ENCODE peak calls at places on chromosomes 6 and 20, in ten cellular contexts. J, Q, I, M, W, Y, H, G, A and E are unnamed samples.

GRCh38 chr6:44841829-44842228 is 454.3 kb downstream of the CDC5L start:
- DNase-seq in Y (no peak), H (no peak), M (no peak), I (no peak), W (no peak), A (no peak), G (no peak), J (no peak), Q (no peak), E (no peak)

GRCh38 chr6:144285798-144286502 is 815 bp downstream of the UTRN start:
- DNase-seq in I (peak), Y (peak), Q (peak), G (peak), W (peak), J (peak), M (peak), A (peak), H (peak), E (peak)

GRCh38 chr20:23637282-23638221 is at the start of gene CST3:
- DNase-seq in W (peak), G (peak), M (peak), Y (peak), J (peak), A (peak), Q (peak), H (peak), I (peak), E (peak)

GRCh38 chr20:34629904-34630303 is 47.0 kb downstream of the PIGU start:
- DNase-seq in J (no peak), G (no peak), A (no peak), Q (no peak), H (no peak), I (no peak), M (no peak), W (no peak), Y (no peak), E (no peak)

GRCh38 chr20:13200767-13201500 is 20.1 kb upstream of the ISM1 start:
- DNase-seq in Q (no peak), A (no peak), Y (no peak), W (no peak), M (no peak), G (no peak), I (no peak), J (no peak), H (no peak), E (no peak)

GRCh38 chr20:34713194-34713943 is 9.2 kb downstream of the TP53INP2 start:
- DNase-seq in M (peak), I (no peak), H (no peak), J (peak), Y (peak), Q (no peak), G (peak), W (no peak), A (no peak), E (no peak)

GRCh38 chr6:13765570-13765969 is 48.8 kb downstream of the MCUR1 start:
- DNase-seq in H (no peak), Q (no peak), I (no peak), J (peak), A (no peak), Y (no peak), W (no peak), G (no peak), M (no peak), E (no peak)

GRCh38 chr20:1998715-1999114 is 4.9 kb upstream of the PDYN start:
- DNase-seq in H (no peak), J (no peak), A (no peak), I (no peak), Q (no peak), Y (no peak), M (no peak), G (no peak), W (no peak), E (no peak)

GRCh38 chr6:28489366-28490190 is 26.0 kb downstream of the GPX6 start:
- DNase-seq in W (peak), G (peak), A (no peak), I (peak), Y (peak), H (peak), M (no peak), J (peak), Q (peak), E (no peak)

GRCh38 chr20:63497946-63498935 is 642 bp downstream of the EEF1A2 start:
- DNase-seq in W (peak), I (no peak), J (peak), Y (peak), G (no peak), H (peak), Q (peak), A (peak), M (peak), E (no peak)

GRCh38 chr20:22379472-22379871 is 204.9 kb downstream of the FOXA2 start:
- DNase-seq in Y (no peak), M (no peak), W (peak), J (no peak), Q (no peak), G (no peak), I (no peak), A (no peak), H (no peak), E (no peak)

GRCh38 chr6:125549202-125549884 is 200.1 kb upstream of the HEY2 start:
- DNase-seq in M (no peak), H (no peak), Q (no peak), I (no peak), A (no peak), G (no peak), Y (no peak), J (no peak), W (no peak), E (no peak)

GRCh38 chr6:117232191-117232590 is 33.2 kb upstream of the VGLL2 start:
- DNase-seq in J (no peak), A (no peak), I (no peak), Q (no peak), Y (no peak), H (no peak), W (no peak), G (no peak), M (no peak), E (no peak)

GRCh38 chr6:48615041-48615440 is 504.0 kb upstream of the PTCHD4 start:
- DNase-seq in I (no peak), Q (no peak), J (peak), H (no peak), W (no peak), M (no peak), G (no peak), A (no peak), Y (no peak), E (no peak)

GRCh38 chr20:41348430-41349172 is 8.0 kb downstream of the LPIN3 start:
- DNase-seq in H (no peak), M (no peak), Y (no peak), W (no peak), I (no peak), G (no peak), A (no peak), J (no peak), Q (no peak), E (no peak)

GRCh38 chr6:3913077-3913957 is 64.1 kb downstream of the FAM50B start:
- DNase-seq in J (peak), A (no peak), H (peak), G (peak), M (peak), Y (no peak), Q (no peak), W (peak), I (peak), E (peak)

GRCh38 chr20:1569417-1569861 is 11.9 kb upstream of the SIRPD start:
- DNase-seq in J (peak), A (no peak), Y (no peak), W (no peak), H (peak), I (no peak), Q (no peak), M (peak), G (no peak), E (peak)

GRCh38 chr6:127924440-127924839 is 23.6 kb upstream of the THEMIS start:
- DNase-seq in Y (no peak), A (no peak), J (peak), I (no peak), H (no peak), M (no peak), Q (no peak), W (no peak), G (no peak), E (no peak)

GRCh38 chr6:135162678-135163439 is 18.2 kb upstream of the MYB start:
- DNase-seq in G (peak), W (peak), Q (no peak), H (peak), J (no peak), I (peak), M (no peak), Y (peak), A (no peak), E (no peak)

GRCh38 chr6:159590794-159591193 is 102.2 kb downstream of the SOD2 start:
- DNase-seq in I (no peak), Q (no peak), Y (no peak), J (no peak), M (no peak), G (no peak), H (no peak), W (no peak), A (no peak), E (no peak)

GRCh38 chr6:159594106-159594749 is 98.8 kb downstream of the SOD2 start:
- DNase-seq in W (no peak), J (peak), I (no peak), Q (no peak), M (no peak), A (no peak), G (peak), H (no peak), Y (no peak), E (no peak)

GRCh38 chr6:159595173-159595572 is 97.9 kb downstream of the SOD2 start:
- DNase-seq in I (no peak), M (no peak), W (no peak), A (no peak), G (peak), H (no peak), Y (no peak), Q (no peak), J (peak), E (no peak)

DNA sequence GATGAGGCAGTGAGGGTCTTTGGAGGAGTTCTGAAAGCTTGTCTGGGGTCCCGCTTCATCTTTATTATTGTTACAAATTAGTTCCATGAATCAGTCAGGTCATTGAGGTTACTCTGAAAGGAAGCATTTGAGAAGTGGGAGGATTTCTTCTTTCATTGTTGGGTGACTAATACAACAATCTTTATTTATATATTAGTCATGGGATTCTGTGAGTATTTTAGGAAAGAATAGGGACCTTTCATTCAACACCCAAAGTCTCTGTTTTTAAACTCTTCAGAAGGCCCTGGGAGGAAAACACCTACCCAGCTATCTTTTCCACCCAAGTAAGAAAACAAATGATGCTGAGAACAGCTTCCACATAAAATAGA is 98.3 kb downstream of the SOD2 start:
- DNase-seq in A (no peak), Y (no peak), Q (no peak), H (no peak), M (no peak), W (no peak), J (peak), G (peak), I (no peak), E (no peak)
- H3K4me3 ChIP-seq in A (no peak), Y (no peak), Q (no peak), H (no peak), M (no peak), W (no peak), J (no peak), G (no peak), I (no peak), E (no peak)

GRCh38 chr20:45892049-45892816 is 1.1 kb downstream of the CTSA start:
- DNase-seq in H (peak), M (peak), G (peak), Q (no peak), J (peak), Y (peak), W (no peak), A (no peak), I (peak), E (no peak)

GRCh38 chr20:45890997-45891983 is at the start of the genes CTSA and NEURL2:
- DNase-seq in Y (peak), W (peak), G (peak), H (peak), I (peak), Q (peak), J (peak), A (peak), M (peak), E (peak)

GRCh38 chr20:45892828-45893500 is 1.8 kb downstream of the CTSA start:
- DNase-seq in I (peak), Q (no peak), G (no peak), J (no peak), W (no peak), H (no peak), M (no peak), A (no peak), Y (no peak), E (no peak)

GRCh38 chr20:45888681-45889080 is 1.3 kb upstream of the SPATA25 start:
- DNase-seq in J (no peak), Q (no peak), G (no peak), Y (no peak), M (no peak), A (peak), I (no peak), W (no peak), H (no peak), E (no peak)

DNA sequence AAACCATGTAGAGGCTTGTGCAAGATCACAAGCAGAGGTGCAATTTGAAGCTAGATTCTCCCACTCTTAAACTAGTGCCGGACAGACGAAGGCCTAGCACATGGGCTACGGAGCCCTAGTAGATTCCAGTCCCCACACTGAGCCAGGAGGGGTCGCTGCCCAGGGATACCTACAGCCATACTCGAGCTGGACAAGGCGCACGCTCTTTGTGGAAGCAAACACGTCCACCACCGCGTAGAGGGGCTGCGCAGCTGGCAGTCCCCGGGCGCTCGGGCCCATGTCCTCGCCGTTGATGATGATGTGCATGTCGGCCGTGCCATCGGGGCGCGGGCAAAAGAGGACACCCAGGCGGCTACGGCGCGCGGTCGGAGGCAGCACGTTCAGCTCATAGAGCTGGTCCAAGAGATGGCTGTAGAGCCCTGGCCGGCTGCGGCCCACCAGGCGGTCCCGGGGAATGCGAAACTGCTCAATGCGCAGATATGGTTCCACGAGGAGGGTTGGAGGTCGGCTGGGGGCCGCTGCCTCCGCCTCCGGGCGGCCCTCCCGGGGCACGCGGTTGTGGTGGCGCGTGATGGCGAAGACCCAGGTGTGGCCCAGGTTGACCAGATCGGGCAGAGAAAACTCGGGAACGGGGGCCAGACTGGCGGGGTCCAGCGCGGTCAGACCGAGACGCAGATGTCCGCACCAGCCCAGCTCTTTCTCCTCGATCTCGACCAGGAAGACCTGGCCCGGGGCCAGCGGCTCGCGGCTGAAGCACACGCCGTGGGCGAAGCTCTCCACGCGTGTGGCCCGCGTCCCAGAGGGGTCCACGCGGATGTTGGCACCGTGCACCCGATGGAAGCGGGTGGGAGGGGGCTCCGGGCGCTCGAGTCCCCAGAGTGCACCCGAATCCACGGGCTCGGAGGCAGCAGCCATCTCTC is 671 bp downstream of the NEURL2 start:
- DNase-seq in G (peak), M (peak), J (peak), I (peak), Y (peak), W (peak), A (peak), H (peak), Q (peak), E (no peak)
- TF ChIP-seq CTCF in G (peak), M (peak), J (peak), I (peak), Y (peak), W (peak), A (peak), H (no peak), Q (peak), E (no peak)

DNA sequence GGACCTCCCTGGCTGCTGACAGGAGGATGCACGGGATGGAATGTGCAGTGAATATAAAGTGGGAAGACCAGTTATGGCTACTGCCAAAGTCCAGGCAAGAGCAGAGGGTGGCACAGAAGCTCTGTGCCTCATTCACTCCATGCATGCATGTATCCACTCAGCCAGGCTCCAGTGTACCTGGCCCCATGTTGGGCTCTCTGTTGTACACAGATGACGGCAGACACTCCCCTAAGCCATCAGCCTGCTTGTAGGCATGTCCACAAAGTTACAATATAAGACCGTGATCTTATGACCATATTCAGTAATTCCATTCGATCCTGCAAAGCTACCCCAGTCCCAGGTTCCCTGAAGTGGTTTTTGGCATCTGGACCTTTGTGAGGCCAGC is 116.8 kb downstream of the PREX1 start:
- DNase-seq in G (no peak), Y (no peak), J (no peak), A (no peak), W (no peak), H (no peak), Q (no peak), M (no peak), I (no peak), E (no peak)
- H3K4me3 ChIP-seq in G (no peak), Y (no peak), J (no peak), A (no peak), W (no peak), H (no peak), Q (no peak), M (no peak), I (no peak), E (no peak)

GRCh38 chr20:25623736-25624499 is at the start of gene NANP:
- DNase-seq in J (peak), A (peak), Q (peak), I (peak), M (peak), W (peak), H (peak), Y (peak), G (peak), E (peak)

GRCh38 chr20:25624500-25624939 is 706 bp upstream of the NANP start:
- DNase-seq in W (no peak), Q (no peak), J (no peak), G (no peak), A (peak), Y (no peak), I (no peak), M (peak), H (no peak), E (no peak)

GRCh38 chr20:25622450-25623224 is 1.2 kb downstream of the NANP start:
- DNase-seq in M (no peak), Y (no peak), A (no peak), Q (no peak), H (no peak), I (no peak), W (no peak), J (peak), G (no peak), E (no peak)

GRCh38 chr20:25622049-25622448 is 1.8 kb downstream of the NANP start:
- DNase-seq in M (no peak), Y (no peak), I (no peak), A (no peak), G (no peak), J (peak), H (no peak), W (no peak), Q (no peak), E (no peak)

DNA sequence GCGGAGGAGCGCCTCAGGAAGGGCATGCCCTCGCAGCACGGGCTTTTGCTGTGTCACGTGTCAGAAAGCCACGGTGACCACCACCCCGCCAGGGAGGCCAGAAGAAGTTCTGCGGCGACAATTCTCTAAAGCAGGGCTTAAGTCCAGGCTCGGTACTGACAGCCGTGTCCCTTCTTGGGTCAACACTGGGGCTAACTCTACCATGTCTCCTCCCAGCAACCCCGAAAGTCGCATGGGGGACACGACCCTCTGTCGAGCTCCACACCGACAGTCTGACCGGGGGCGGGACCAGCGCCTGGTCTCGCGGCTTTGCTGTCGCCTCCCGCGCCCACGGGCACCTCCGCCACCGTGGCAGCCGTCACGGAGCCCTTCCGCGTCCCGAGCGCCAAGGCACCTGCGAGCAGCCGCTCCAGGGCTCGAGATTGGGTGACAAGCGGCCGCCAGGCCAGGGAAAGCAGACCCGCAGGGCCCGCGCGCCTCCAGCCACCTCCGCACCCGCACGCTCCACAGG is 534 bp downstream of the NANP start:
- DNase-seq in H (peak), Q (peak), I (peak), J (peak), Y (peak), W (peak), M (peak), G (peak), A (peak), E (no peak)
- TF ChIP-seq CTCF in H (no peak), Q (no peak), I (no peak), J (no peak), Y (no peak), W (no peak), M (no peak), G (no peak), A (no peak), E (no peak)

GRCh38 chr6:36954262-36954931 is at the start of gene PI16:
- DNase-seq in I (no peak), M (peak), H (no peak), A (no peak), Y (no peak), J (no peak), W (no peak), G (no peak), Q (peak), E (no peak)
- H3K4me3 ChIP-seq in I (no peak), M (no peak), H (no peak), A (peak), Y (no peak), J (no peak), W (no peak), G (no peak), Q (no peak), E (no peak)

DNA sequence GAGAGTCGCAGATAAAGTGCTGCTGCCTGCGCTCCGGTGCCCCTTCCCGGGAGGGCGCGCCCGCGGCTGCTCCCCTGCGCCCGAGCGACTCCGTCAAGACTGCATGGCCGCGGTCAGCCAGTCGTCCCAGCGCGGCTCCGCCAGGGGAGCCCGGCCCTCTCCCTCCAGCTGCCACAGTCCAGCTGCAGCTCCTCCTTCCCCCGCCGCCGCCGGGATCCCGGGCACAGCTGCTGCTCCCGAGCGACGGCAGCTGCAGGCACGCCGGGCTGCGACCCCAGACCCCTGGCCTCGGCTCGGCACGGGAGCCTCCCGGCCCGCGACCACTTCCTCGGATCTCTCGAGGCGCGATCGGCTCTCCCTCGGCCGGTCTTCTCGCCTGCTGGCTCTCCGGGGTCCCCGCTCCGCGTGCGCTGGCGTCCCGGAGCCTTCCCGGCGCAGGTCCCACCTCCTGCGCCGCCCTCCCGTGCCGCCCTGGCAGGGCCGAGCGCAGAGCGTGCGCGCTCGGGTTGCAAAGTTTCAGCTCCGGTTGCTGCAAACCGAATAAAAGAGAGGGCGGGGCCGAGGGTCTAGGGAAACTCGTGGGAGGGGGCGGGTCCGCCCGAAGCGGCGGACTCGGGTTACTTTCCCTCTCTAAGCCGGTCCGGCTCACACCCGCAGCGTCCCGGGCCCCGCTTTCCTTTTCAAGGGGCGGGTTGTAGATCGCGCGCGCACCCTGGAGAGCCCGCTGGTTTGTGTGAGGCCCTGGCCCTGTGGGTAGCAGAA is at the start of gene CNKSR3:
- DNase-seq in G (peak), Q (peak), H (peak), J (peak), A (peak), W (peak), M (peak), I (peak), Y (peak), E (peak)
- TF ChIP-seq CTCF in G (no peak), Q (no peak), H (no peak), J (peak), A (no peak), W (no peak), M (no peak), I (no peak), Y (peak), E (no peak)

GRCh38 chr6:120871416-120872261 is 462.6 kb downstream of the TBC1D32 start:
- DNase-seq in G (no peak), I (no peak), A (no peak), W (no peak), M (no peak), J (no peak), Y (peak), Q (no peak), H (no peak), E (no peak)
- H3K4me3 ChIP-seq in G (no peak), I (no peak), A (no peak), W (no peak), M (no peak), J (no peak), Y (peak), Q (no peak), H (no peak), E (no peak)